ENCODE peak calls at places on chromosome 5, in four cellular contexts. One of them, this sample, is unnamed.
A peak's percentile ranks its signal among the peaks of the same experiment; 100 is the strongest.

GRCh38 chr5:154238776-154239481 is 48.4 kb downstream of the GALNT10 start:
- DNase-seq in lower lobe of right lung: no peak
- DNase-seq in GM23338: peak; percentile 33
- DNase-seq in mucosa of descending colon: no peak
- DNase-seq in this sample: peak; percentile 49

GRCh38 chr5:167573274-167574127 is 717.9 kb upstream of the WWC1 start:
- DNase-seq in mucosa of descending colon: no peak
- DNase-seq in lower lobe of right lung: no peak
- DNase-seq in GM23338: peak; percentile 94
- DNase-seq in this sample: no peak

GRCh38 chr5:128693779-128694178 is 155.7 kb upstream of the FBN2 start:
- DNase-seq in mucosa of descending colon: no peak
- DNase-seq in lower lobe of right lung: no peak
- DNase-seq in GM23338: no peak
- DNase-seq in this sample: no peak

GRCh38 chr5:113000466-113000865 is 23.9 kb downstream of the DCP2 start:
- DNase-seq in lower lobe of right lung: no peak
- DNase-seq in mucosa of descending colon: no peak
- DNase-seq in GM23338: no peak
- DNase-seq in this sample: no peak

GRCh38 chr5:140112685-140113179 is 1.2 kb upstream of the PURA start:
- DNase-seq in lower lobe of right lung: no peak
- DNase-seq in GM23338: peak; percentile 48
- DNase-seq in mucosa of descending colon: no peak
- DNase-seq in this sample: peak; percentile 18

GRCh38 chr5:474826-475661 is 32.1 kb downstream of the EXOC3 start:
- DNase-seq in mucosa of descending colon: peak; percentile 39
- DNase-seq in lower lobe of right lung: peak; percentile 50
- DNase-seq in GM23338: no peak
- DNase-seq in this sample: no peak

GRCh38 chr5:142770650-142771609 is 753 bp downstream of the ARHGAP26 start:
- DNase-seq in mucosa of descending colon: peak; percentile 76
- DNase-seq in lower lobe of right lung: peak; percentile 74
- DNase-seq in GM23338: peak; percentile 81
- DNase-seq in this sample: peak; percentile 40

GRCh38 chr5:123997354-123998215 is 485.6 kb downstream of the CSNK1G3 start:
- DNase-seq in mucosa of descending colon: no peak
- DNase-seq in lower lobe of right lung: no peak
- DNase-seq in GM23338: no peak
- DNase-seq in this sample: no peak

GRCh38 chr5:591746-592145 is 20.4 kb upstream of the CEP72 start:
- DNase-seq in GM23338: no peak
- DNase-seq in mucosa of descending colon: no peak
- DNase-seq in lower lobe of right lung: no peak
- DNase-seq in this sample: no peak

GRCh38 chr5:53350991-53351770 is 129.2 kb upstream of the FST start:
- DNase-seq in GM23338: no peak
- DNase-seq in mucosa of descending colon: no peak
- DNase-seq in lower lobe of right lung: no peak
- DNase-seq in this sample: no peak

GRCh38 chr5:1787472-1788047 is 12.1 kb downstream of the MRPL36 start:
- DNase-seq in GM23338: no peak
- DNase-seq in lower lobe of right lung: no peak
- DNase-seq in mucosa of descending colon: no peak
- DNase-seq in this sample: no peak

GRCh38 chr5:172379481-172379880 is 74.8 kb downstream of the SH3PXD2B start:
- DNase-seq in GM23338: no peak
- DNase-seq in mucosa of descending colon: no peak
- DNase-seq in lower lobe of right lung: no peak
- DNase-seq in this sample: no peak

GRCh38 chr5:124736111-124736813 is 10.2 kb downstream of the ZNF608 start:
- DNase-seq in lower lobe of right lung: no peak
- DNase-seq in mucosa of descending colon: no peak
- DNase-seq in GM23338: no peak
- DNase-seq in this sample: no peak

GRCh38 chr5:159552751-159553150 is 222.5 kb upstream of the IL12B start:
- DNase-seq in lower lobe of right lung: no peak
- DNase-seq in GM23338: no peak
- DNase-seq in mucosa of descending colon: no peak
- DNase-seq in this sample: no peak

GRCh38 chr5:24855485-24855884 is 210.7 kb upstream of the CDH10 start:
- DNase-seq in lower lobe of right lung: no peak
- DNase-seq in GM23338: peak; percentile 67
- DNase-seq in mucosa of descending colon: no peak
- DNase-seq in this sample: no peak

GRCh38 chr5:78661044-78661443 is 12.5 kb upstream of the LHFPL2 start:
- DNase-seq in GM23338: no peak
- DNase-seq in mucosa of descending colon: no peak
- DNase-seq in lower lobe of right lung: no peak
- DNase-seq in this sample: no peak

GRCh38 chr5:150895431-150896428 is 9.1 kb downstream of the ZNF300 start:
- DNase-seq in mucosa of descending colon: no peak
- DNase-seq in lower lobe of right lung: no peak
- DNase-seq in GM23338: peak; percentile 11
- DNase-seq in this sample: no peak

GRCh38 chr5:124906339-124907097 is 160.1 kb upstream of the ZNF608 start:
- DNase-seq in mucosa of descending colon: peak; percentile 54
- DNase-seq in lower lobe of right lung: no peak
- DNase-seq in GM23338: peak; percentile 59
- DNase-seq in this sample: no peak

GRCh38 chr5:65812648-65813047 is 90.6 kb downstream of the NLN start:
- DNase-seq in mucosa of descending colon: peak; percentile 62
- DNase-seq in lower lobe of right lung: no peak
- DNase-seq in GM23338: no peak
- DNase-seq in this sample: no peak

GRCh38 chr5:125575561-125576504 is 829.4 kb upstream of the ZNF608 start:
- DNase-seq in lower lobe of right lung: no peak
- DNase-seq in GM23338: peak; percentile 55
- DNase-seq in mucosa of descending colon: peak; percentile 76
- DNase-seq in this sample: no peak

GRCh38 chr5:81207009-81207408 is 26.1 kb upstream of the CKMT2 start:
- DNase-seq in mucosa of descending colon: no peak
- DNase-seq in GM23338: peak; percentile 72
- DNase-seq in lower lobe of right lung: no peak
- DNase-seq in this sample: no peak
- TF ChIP-seq CTCF in mucosa of descending colon: no peak
- TF ChIP-seq CTCF in GM23338: peak; percentile 49
- TF ChIP-seq CTCF in lower lobe of right lung: no peak
- TF ChIP-seq CTCF in this sample: peak; percentile 21

DNA sequence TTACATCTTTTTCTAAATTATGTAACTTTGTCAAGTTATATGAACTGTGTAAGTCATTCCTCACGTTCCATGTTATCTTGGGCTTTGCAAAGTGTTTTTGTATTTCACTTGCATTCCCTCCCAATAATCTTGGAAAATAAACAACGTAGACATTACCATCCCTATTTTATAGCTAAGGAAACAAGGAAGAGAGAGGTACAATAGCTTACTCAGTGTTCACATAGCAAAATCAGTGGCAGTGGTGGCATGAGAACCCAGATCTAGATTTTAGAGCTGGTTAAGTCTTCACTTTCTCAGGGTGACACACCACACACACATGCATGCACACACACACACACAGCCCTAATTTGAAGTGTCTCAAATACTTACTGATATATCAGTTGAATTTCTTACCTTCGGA is 34.1 kb downstream of the NSA2 start:
- DNase-seq in mucosa of descending colon: no peak
- DNase-seq in lower lobe of right lung: no peak
- DNase-seq in GM23338: no peak
- DNase-seq in this sample: no peak
- TF ChIP-seq CTCF in mucosa of descending colon: no peak
- TF ChIP-seq CTCF in lower lobe of right lung: no peak
- TF ChIP-seq CTCF in GM23338: no peak
- TF ChIP-seq CTCF in this sample: no peak

DNA sequence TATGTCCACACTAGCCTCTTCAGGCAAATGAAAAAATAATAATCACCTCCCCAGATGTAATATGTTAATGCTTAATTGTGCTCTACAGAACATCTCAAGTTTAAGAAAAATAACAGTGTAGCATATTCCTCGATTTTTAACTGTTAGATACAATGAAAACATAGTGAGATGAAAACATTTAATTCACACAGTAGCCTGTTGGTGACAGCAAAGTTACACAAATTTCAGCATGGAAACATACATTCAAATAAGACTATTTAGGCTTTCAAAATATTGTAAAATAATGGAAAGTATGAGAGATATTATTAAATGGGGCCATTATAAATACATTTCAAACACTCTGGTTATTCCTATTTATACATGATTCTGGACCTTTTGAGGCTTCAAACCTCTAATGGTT is 543.1 kb downstream of the MAT2B start:
- DNase-seq in lower lobe of right lung: no peak
- DNase-seq in GM23338: no peak
- DNase-seq in mucosa of descending colon: no peak
- DNase-seq in this sample: no peak
- TF ChIP-seq CTCF in lower lobe of right lung: no peak
- TF ChIP-seq CTCF in GM23338: peak; percentile 50
- TF ChIP-seq CTCF in mucosa of descending colon: no peak
- TF ChIP-seq CTCF in this sample: no peak

DNA sequence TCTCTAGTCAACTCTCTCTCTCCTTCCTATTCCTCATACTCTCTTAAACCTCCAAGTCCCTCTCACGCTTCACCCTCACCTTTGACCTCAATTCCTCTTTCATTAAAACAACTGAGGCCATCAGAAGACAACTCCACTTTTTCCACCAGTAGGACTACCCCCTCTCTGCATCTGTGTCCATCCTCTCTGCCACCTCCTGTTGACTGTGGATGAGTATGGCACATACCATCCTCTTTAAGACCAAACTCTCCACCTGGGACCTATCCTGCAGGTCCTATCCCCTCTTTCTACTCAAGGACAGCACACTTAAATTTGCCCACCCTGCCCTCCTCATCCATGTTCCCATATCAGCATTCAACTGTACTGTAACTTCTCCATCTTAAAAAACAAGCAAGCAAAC is 89.2 kb downstream of the FOXD1 start:
- DNase-seq in GM23338: no peak
- DNase-seq in mucosa of descending colon: no peak
- DNase-seq in lower lobe of right lung: no peak
- DNase-seq in this sample: no peak
- TF ChIP-seq CTCF in GM23338: no peak
- TF ChIP-seq CTCF in mucosa of descending colon: no peak
- TF ChIP-seq CTCF in lower lobe of right lung: no peak
- TF ChIP-seq CTCF in this sample: no peak

DNA sequence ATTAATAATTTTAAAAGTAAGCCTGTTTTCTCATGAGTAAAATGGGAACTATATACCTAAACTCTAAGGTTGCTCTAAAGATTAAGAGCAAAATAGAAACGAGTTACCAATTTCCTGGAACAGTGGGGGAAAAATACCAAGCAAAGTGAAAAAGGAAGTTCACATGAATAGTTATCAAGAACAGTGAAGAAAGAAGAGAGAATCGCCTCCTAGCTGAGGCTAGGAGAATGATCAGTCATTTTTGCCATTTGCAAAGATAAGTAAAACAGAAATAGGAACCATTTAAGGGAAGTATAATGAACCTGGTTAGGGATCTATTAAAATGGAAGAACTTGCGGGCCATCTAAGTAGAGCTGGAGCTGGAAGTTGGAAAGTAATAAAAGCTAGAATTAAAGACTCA is 50.7 kb downstream of the P4HA2 start:
- DNase-seq in GM23338: no peak
- DNase-seq in lower lobe of right lung: no peak
- DNase-seq in mucosa of descending colon: no peak
- DNase-seq in this sample: peak; percentile 53
- TF ChIP-seq CTCF in GM23338: no peak
- TF ChIP-seq CTCF in lower lobe of right lung: no peak
- TF ChIP-seq CTCF in mucosa of descending colon: no peak
- TF ChIP-seq CTCF in this sample: peak; percentile 36

GRCh38 chr5:147939431-147940114 is 33.2 kb upstream of the C5orf46 start:
- DNase-seq in mucosa of descending colon: no peak
- DNase-seq in lower lobe of right lung: no peak
- DNase-seq in GM23338: no peak
- DNase-seq in this sample: no peak

GRCh38 chr5:147930759-147931158 is 24.4 kb upstream of the C5orf46 start:
- DNase-seq in GM23338: no peak
- DNase-seq in lower lobe of right lung: no peak
- DNase-seq in mucosa of descending colon: no peak
- DNase-seq in this sample: peak; percentile 14

GRCh38 chr5:147935032-147935431 is 28.7 kb upstream of the C5orf46 start:
- DNase-seq in mucosa of descending colon: no peak
- DNase-seq in lower lobe of right lung: no peak
- DNase-seq in GM23338: peak; percentile 82
- DNase-seq in this sample: no peak
- TF ChIP-seq CTCF in mucosa of descending colon: no peak
- TF ChIP-seq CTCF in lower lobe of right lung: peak; percentile 49
- TF ChIP-seq CTCF in GM23338: peak; percentile 79
- TF ChIP-seq CTCF in this sample: no peak

GRCh38 chr5:5456858-5457257 is 34.4 kb downstream of the ICE1 start:
- DNase-seq in lower lobe of right lung: no peak
- DNase-seq in mucosa of descending colon: no peak
- DNase-seq in GM23338: no peak
- DNase-seq in this sample: no peak
- TF ChIP-seq CTCF in lower lobe of right lung: no peak
- TF ChIP-seq CTCF in mucosa of descending colon: no peak
- TF ChIP-seq CTCF in GM23338: no peak
- TF ChIP-seq CTCF in this sample: no peak

DNA sequence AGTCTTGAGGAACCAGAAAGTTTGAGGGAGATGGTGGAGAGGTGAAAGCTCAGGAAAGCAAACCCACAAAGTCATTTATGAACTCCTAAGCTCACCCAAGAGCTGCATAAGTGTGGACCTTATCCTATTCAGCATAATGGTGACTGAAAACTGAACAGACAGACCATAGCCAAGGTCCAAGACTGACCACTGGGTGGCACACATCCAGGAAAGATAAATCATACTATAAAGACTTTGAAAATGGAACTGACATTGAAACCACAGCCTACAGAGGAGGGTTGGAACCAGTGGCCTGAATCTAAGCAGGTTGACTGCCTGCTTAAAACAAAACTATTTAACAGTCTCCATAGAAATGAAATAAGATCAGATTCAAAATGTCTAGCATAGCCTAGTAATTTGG is 121.1 kb upstream of the RGS7BP start:
- DNase-seq in mucosa of descending colon: no peak
- DNase-seq in GM23338: peak; percentile 50
- DNase-seq in lower lobe of right lung: no peak
- DNase-seq in this sample: peak; percentile 9
- TF ChIP-seq CTCF in mucosa of descending colon: no peak
- TF ChIP-seq CTCF in GM23338: peak; percentile 59
- TF ChIP-seq CTCF in lower lobe of right lung: no peak
- TF ChIP-seq CTCF in this sample: no peak

This sample was measured in GM10248.